ENCODE peak calls at places on chromosomes 2 and 18, in eight cellular contexts. U is GM13977, M is A549, D is GM20000, I is HepG2, T is right lobe of liver, X is AG04450, V is bronchial epithelial cell. O is an unnamed sample.

GRCh38 chr2:236631361-236632291 is 62.0 kb downstream of the ACKR3 start:
- DNase-seq in U (no peak), M (no peak), D (no peak), I (no peak), T (no peak), X (no peak), V (no peak), O (no peak)

GRCh38 chr18:79597176-79598045 is 82.2 kb upstream of the CTDP1 start:
- DNase-seq in U (no peak), M (no peak), D (no peak), I (no peak), T (peak; percentile 31), X (no peak), V (no peak), O (no peak)

GRCh38 chr2:240203031-240203841 is 62.8 kb upstream of the OTOS start:
- DNase-seq in U (no peak), M (no peak), D (no peak), I (no peak), T (peak; percentile 21), X (no peak), V (no peak), O (no peak)

GRCh38 chr2:176130917-176131616 is 1.6 kb downstream of the HOXD8 start:
- DNase-seq in U (no peak), M (no peak), D (no peak), I (no peak), T (no peak), X (no peak), V (no peak), O (no peak)

GRCh38 chr2:227407601-227408089 is 19.9 kb upstream of the SCYGR1 start:
- DNase-seq in U (no peak), M (peak; percentile 95), D (no peak), I (no peak), T (peak; percentile 67), X (no peak), V (no peak), O (no peak)

GRCh38 chr18:10035306-10035991 is 121.6 kb downstream of the VAPA start:
- DNase-seq in U (no peak), M (no peak), D (no peak), I (no peak), T (no peak), X (no peak), V (peak; percentile 94), O (no peak)

GRCh38 chr2:238305965-238306679 is 14.2 kb upstream of the TRAF3IP1 start:
- DNase-seq in U (no peak), M (no peak), D (no peak), I (no peak), T (no peak), X (no peak), V (no peak), O (no peak)

GRCh38 chr2:132633635-132634034 is 36.4 kb downstream of the LYPD1 start:
- DNase-seq in U (no peak), M (no peak), D (no peak), I (no peak), T (no peak), X (no peak), V (no peak), O (no peak)

GRCh38 chr18:48292787-48293409 is 116.3 kb downstream of the ZBTB7C start:
- DNase-seq in U (no peak), M (no peak), D (no peak), I (no peak), T (no peak), X (no peak), V (no peak), O (no peak)

GRCh38 chr2:162174778-162175177 is 22.7 kb upstream of the GCG start:
- DNase-seq in U (no peak), M (no peak), D (no peak), I (no peak), T (no peak), X (peak; percentile 29), V (no peak), O (no peak)

GRCh38 chr2:162175720-162176119 is 23.7 kb upstream of the GCG start:
- DNase-seq in U (no peak), M (no peak), D (no peak), I (no peak), T (no peak), X (no peak), V (no peak), O (no peak)

GRCh38 chr2:162177301-162177700 is 25.3 kb upstream of the GCG start:
- DNase-seq in U (no peak), M (no peak), D (no peak), I (no peak), T (no peak), X (no peak), V (no peak), O (no peak)

DNA sequence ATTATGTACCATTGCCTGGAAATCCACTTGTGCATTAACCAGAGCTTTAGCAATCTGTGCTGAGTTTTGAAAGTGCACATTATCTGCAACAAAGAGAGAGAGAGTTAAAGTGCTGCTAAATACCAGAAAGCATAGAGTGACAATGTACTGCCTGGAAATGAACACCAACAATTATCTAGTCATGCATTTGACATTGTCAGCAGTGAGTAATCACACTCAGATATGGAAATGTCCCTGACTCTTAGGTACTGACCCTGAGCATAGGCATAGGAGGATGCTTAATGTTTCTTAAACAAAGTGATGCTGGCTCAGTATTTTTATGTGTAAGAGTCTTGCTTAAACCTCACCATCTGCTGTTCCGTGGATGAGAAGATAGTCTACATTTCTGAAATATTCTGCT is 20.8 kb upstream of the GCG start:
- DNase-seq in U (no peak), M (no peak), D (no peak), I (no peak), T (no peak), X (no peak), V (no peak), O (no peak)
- TF ChIP-seq CTCF in U (no peak), M (no peak), D (no peak), I (no peak), T (no peak), X (no peak), V (no peak), O (no peak)

GRCh38 chr18:7273301-7273911 is 42.5 kb downstream of the LRRC30 start:
- DNase-seq in U (no peak), M (no peak), D (no peak), I (no peak), T (peak; percentile 61), X (no peak), V (peak; percentile 25), O (no peak)

GRCh38 chr18:7269903-7270302 is 39.0 kb downstream of the LRRC30 start:
- DNase-seq in U (no peak), M (no peak), D (no peak), I (no peak), T (no peak), X (no peak), V (no peak), O (no peak)

GRCh38 chr18:7272268-7273049 is 41.6 kb downstream of the LRRC30 start:
- DNase-seq in U (no peak), M (peak; percentile 71), D (no peak), I (peak; percentile 55), T (peak; percentile 66), X (peak; percentile 20), V (peak; percentile 65), O (no peak)
- TF ChIP-seq CTCF in U (no peak), M (peak; percentile 67), D (no peak), I (peak; percentile 82), T (peak; percentile 61), X (peak; percentile 52), V (peak; percentile 55), O (no peak)

GRCh38 chr2:167292430-167293171 is 404.3 kb downstream of the XIRP2 start:
- DNase-seq in U (peak; percentile 94), M (peak; percentile 80), D (peak; percentile 91), I (peak; percentile 64), T (peak; percentile 76), X (peak; percentile 87), V (peak; percentile 80), O (peak; percentile 88)
- TF ChIP-seq CTCF in U (peak; percentile 26), M (peak; percentile 48), D (no peak), I (peak; percentile 59), T (peak; percentile 14), X (peak; percentile 46), V (peak; percentile 53), O (no peak)

GRCh38 chr2:202034249-202035088 is 814 bp downstream of the FZD7 start:
- DNase-seq in U (peak; percentile 39), M (peak; percentile 52), D (peak; percentile 59), I (no peak), T (no peak), X (no peak), V (peak; percentile 15), O (peak; percentile 32)

GRCh38 chr2:202033317-202034248 is at the start of gene FZD7:
- DNase-seq in U (peak; percentile 94), M (peak; percentile 89), D (peak; percentile 95), I (peak; percentile 75), T (peak; percentile 93), X (peak; percentile 87), V (peak; percentile 63), O (peak; percentile 92)

GRCh38 chr2:202035941-202036372 is 2.3 kb downstream of the FZD7 start:
- DNase-seq in U (no peak), M (no peak), D (no peak), I (no peak), T (no peak), X (no peak), V (no peak), O (no peak)

GRCh38 chr2:202036601-202037037 is 3.0 kb downstream of the FZD7 start:
- DNase-seq in U (no peak), M (no peak), D (no peak), I (no peak), T (no peak), X (no peak), V (no peak), O (no peak)

DNA sequence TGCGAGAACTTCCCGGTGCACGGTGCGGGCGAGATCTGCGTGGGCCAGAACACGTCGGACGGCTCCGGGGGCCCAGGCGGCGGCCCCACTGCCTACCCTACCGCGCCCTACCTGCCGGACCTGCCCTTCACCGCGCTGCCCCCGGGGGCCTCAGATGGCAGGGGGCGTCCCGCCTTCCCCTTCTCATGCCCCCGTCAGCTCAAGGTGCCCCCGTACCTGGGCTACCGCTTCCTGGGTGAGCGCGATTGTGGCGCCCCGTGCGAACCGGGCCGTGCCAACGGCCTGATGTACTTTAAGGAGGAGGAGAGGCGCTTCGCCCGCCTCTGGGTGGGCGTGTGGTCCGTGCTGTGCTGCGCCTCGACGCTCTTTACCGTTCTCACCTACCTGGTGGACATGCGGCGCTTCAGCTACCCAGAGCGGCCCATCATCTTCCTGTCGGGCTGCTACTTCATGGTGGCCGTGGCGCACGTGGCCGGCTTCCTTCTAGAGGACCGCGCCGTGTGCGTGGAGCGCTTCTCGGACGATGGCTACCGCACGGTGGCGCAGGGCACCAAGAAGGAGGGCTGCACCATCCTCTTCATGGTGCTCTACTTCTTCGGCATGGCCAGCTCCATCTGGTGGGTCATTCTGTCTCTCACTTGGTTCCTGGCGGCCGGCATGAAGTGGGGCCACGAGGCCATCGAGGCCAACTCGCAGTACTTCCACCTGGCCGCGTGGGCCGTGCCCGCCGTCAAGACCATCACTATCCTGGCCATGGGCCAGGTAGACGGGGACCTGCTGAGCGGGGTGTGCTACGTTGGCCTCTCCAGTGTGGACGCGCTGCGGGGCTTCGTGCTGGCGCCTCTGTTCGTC is 1.7 kb downstream of the FZD7 start:
- DNase-seq in U (peak; percentile 23), M (no peak), D (no peak), I (no peak), T (peak; percentile 60), X (no peak), V (no peak), O (no peak)
- TF ChIP-seq CTCF in U (peak; percentile 34), M (no peak), D (no peak), I (no peak), T (peak; percentile 31), X (peak; percentile 74), V (peak; percentile 27), O (peak; percentile 33)

DNA sequence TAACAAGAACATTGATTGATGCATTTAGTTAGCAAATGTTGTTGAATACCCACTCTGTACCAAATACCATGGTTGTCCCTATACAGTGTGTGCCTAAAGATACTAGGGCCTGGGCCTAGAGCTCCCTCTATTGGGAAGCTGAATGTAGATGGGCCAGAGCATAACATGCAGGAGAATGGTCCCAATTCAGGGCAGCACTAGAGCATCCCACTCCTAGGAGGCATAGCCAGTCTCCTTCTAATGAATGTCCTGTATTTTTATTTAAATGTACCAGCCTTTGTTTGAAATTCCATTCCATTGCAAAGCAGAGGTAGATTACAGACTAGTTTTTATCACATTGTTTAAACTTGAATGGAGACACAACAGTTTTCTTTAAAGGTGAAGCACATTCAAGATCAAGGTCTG is 90.6 kb downstream of the FEZ2 start:
- DNase-seq in U (peak; percentile 58), M (peak; percentile 72), D (peak; percentile 59), I (peak; percentile 79), T (no peak), X (no peak), V (peak; percentile 52), O (peak; percentile 58)
- TF ChIP-seq CTCF in U (peak; percentile 82), M (peak; percentile 87), D (peak; percentile 74), I (peak; percentile 91), T (peak; percentile 58), X (peak; percentile 95), V (peak; percentile 69), O (peak; percentile 85)